ENCODE peak calls at places on chromosomes 6 and 20, in five cellular contexts. One of them, this sample, is unnamed.
A peak's percentile ranks its signal among the peaks of the same experiment; 100 is the strongest.

GRCh38 chr6:43476744-43477143 is 626 bp upstream of the TJAP1 start:
- DNase-seq in A549: no peak
- DNase-seq in spleen: no peak
- DNase-seq in Peyer's patch: no peak
- DNase-seq in breast epithelium: no peak
- DNase-seq in this sample: no peak

GRCh38 chr20:33415948-33416347 is 14.6 kb upstream of the CDK5RAP1 start:
- DNase-seq in spleen: no peak
- DNase-seq in A549: peak; percentile 38
- DNase-seq in Peyer's patch: peak; percentile 49
- DNase-seq in breast epithelium: no peak
- DNase-seq in this sample: peak; percentile 37

GRCh38 chr6:169725270-169726048 is 1.2 kb upstream of the PHF10 start:
- DNase-seq in breast epithelium: peak; percentile 25
- DNase-seq in Peyer's patch: peak; percentile 75
- DNase-seq in A549: peak; percentile 60
- DNase-seq in spleen: peak; percentile 82
- DNase-seq in this sample: peak; percentile 66

GRCh38 chr6:158402184-158402583 is 89.9 kb downstream of the TULP4 start:
- DNase-seq in Peyer's patch: no peak
- DNase-seq in spleen: no peak
- DNase-seq in breast epithelium: no peak
- DNase-seq in A549: no peak
- DNase-seq in this sample: no peak

GRCh38 chr6:147166360-147166944 is 37.8 kb upstream of the STXBP5 start:
- DNase-seq in Peyer's patch: no peak
- DNase-seq in A549: no peak
- DNase-seq in spleen: no peak
- DNase-seq in breast epithelium: no peak
- DNase-seq in this sample: no peak

GRCh38 chr20:1943267-1944002 is 48.2 kb downstream of the SIRPA start:
- DNase-seq in Peyer's patch: peak; percentile 84
- DNase-seq in breast epithelium: no peak
- DNase-seq in spleen: peak; percentile 60
- DNase-seq in A549: no peak
- DNase-seq in this sample: no peak

GRCh38 chr6:5125152-5126006 is 40.2 kb downstream of the PPP1R3G start:
- DNase-seq in breast epithelium: no peak
- DNase-seq in A549: no peak
- DNase-seq in spleen: no peak
- DNase-seq in Peyer's patch: no peak
- DNase-seq in this sample: no peak

GRCh38 chr6:127811939-127812338 is 88.9 kb downstream of the THEMIS start:
- DNase-seq in breast epithelium: no peak
- DNase-seq in Peyer's patch: no peak
- DNase-seq in A549: no peak
- DNase-seq in spleen: no peak
- DNase-seq in this sample: no peak

GRCh38 chr20:32672315-32672981 is 1.3 kb downstream of the C20orf203 start:
- DNase-seq in Peyer's patch: no peak
- DNase-seq in A549: no peak
- DNase-seq in breast epithelium: no peak
- DNase-seq in spleen: no peak
- DNase-seq in this sample: no peak

DNA sequence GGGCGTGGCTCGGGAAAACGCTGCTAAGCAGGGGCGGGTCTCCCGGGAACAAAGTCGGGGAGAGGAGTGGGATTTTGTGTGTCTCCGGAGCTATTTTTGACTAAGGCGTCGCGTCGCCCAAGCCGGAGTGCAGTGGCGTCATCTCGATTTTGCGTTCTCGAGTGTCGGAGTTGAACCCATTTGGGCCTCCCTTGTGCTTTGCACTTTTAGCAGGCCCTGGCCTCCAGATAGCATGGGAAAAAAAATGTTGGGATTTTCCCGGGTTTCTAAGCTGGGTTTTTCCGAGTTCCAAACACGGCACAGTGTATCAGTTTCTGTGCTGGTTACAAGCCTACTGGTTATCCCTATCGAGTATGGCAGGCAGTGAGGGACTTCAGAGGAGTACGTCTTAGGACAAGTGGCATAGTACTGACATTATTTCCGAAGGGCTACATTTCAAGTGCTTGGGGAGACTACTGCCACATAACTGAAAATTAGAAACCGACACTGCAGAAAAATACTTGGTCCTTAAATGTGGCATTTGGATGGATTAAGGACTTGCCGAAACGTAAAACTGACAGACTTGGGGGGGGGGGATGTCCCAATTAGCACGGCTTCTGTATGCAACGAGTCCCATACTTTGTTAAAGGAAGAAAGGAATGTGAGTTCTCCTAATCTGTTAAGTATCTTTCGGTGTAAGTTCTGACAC is 70.1 kb downstream of the HFE start:
- DNase-seq in spleen: peak; percentile 91
- DNase-seq in Peyer's patch: peak; percentile 85
- DNase-seq in breast epithelium: peak; percentile 63
- DNase-seq in A549: peak; percentile 30
- DNase-seq in this sample: peak; percentile 79
- TF ChIP-seq POLR2A in spleen: peak; percentile 88
- TF ChIP-seq POLR2A in Peyer's patch: peak; percentile 2
- TF ChIP-seq POLR2A in breast epithelium: peak; percentile 87
- TF ChIP-seq POLR2A in A549: peak; percentile 51
- TF ChIP-seq POLR2A in this sample: no peak

GRCh38 chr6:148524509-148524908 is 181.9 kb downstream of the SASH1 start:
- DNase-seq in A549: no peak
- DNase-seq in spleen: no peak
- DNase-seq in Peyer's patch: no peak
- DNase-seq in breast epithelium: no peak
- DNase-seq in this sample: no peak

GRCh38 chr6:148526145-148526544 is 183.5 kb downstream of the SASH1 start:
- DNase-seq in breast epithelium: no peak
- DNase-seq in Peyer's patch: no peak
- DNase-seq in A549: no peak
- DNase-seq in spleen: no peak
- DNase-seq in this sample: no peak

GRCh38 chr6:148523551-148523950 is 180.9 kb downstream of the SASH1 start:
- DNase-seq in breast epithelium: no peak
- DNase-seq in A549: no peak
- DNase-seq in spleen: no peak
- DNase-seq in Peyer's patch: no peak
- DNase-seq in this sample: no peak

GRCh38 chr6:148525453-148525852 is 182.8 kb downstream of the SASH1 start:
- DNase-seq in breast epithelium: no peak
- DNase-seq in A549: no peak
- DNase-seq in spleen: no peak
- DNase-seq in Peyer's patch: no peak
- DNase-seq in this sample: no peak

DNA sequence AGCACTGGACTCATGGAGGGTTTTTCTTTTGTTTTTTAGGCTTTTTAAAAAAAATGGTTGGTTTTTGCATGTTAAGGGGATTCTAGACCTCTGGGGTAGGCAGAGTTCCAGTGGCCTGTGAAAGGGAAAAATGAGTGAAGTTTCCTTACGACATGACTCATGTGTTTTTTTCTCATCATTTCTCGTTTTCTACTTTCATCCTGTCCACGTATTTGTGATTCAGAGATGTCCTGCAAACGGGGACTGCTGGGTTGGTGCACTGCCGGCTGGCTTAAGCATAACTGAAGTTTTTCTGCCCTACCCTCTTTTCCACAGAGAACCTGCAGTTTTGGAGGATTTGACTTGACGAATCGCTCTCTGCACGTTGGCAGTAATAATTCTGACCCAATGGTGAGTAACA is 182.3 kb downstream of the SASH1 start:
- DNase-seq in A549: no peak
- DNase-seq in spleen: no peak
- DNase-seq in breast epithelium: no peak
- DNase-seq in Peyer's patch: no peak
- DNase-seq in this sample: no peak
- H3K4me3 ChIP-seq in A549: no peak overlapping the region
- H3K4me3 ChIP-seq in spleen: no peak overlapping the region
- H3K4me3 ChIP-seq in breast epithelium: no peak overlapping the region
- H3K4me3 ChIP-seq in Peyer's patch: no peak overlapping the region
- H3K4me3 ChIP-seq in this sample: no peak overlapping the region

GRCh38 chr6:82363368-82364086 is at the start of gene TPBG:
- DNase-seq in A549: peak; percentile 46
- DNase-seq in Peyer's patch: peak; percentile 58
- DNase-seq in breast epithelium: peak; percentile 24
- DNase-seq in spleen: peak; percentile 73
- DNase-seq in this sample: peak; percentile 55

GRCh38 chr6:82362868-82363267 is 749 bp upstream of the TPBG start:
- DNase-seq in spleen: no peak
- DNase-seq in Peyer's patch: no peak
- DNase-seq in A549: no peak
- DNase-seq in breast epithelium: no peak
- DNase-seq in this sample: no peak

GRCh38 chr6:82362144-82362543 is 1.5 kb upstream of the TPBG start:
- DNase-seq in Peyer's patch: no peak
- DNase-seq in breast epithelium: no peak
- DNase-seq in spleen: no peak
- DNase-seq in A549: no peak
- DNase-seq in this sample: no peak

GRCh38 chr6:82365011-82365751 is 1.6 kb downstream of the TPBG start:
- DNase-seq in Peyer's patch: no peak
- DNase-seq in breast epithelium: no peak
- DNase-seq in A549: peak; percentile 28
- DNase-seq in spleen: peak; percentile 74
- DNase-seq in this sample: peak; percentile 22

GRCh38 chr6:82364087-82365010 is 732 bp downstream of the TPBG start:
- DNase-seq in A549: peak; percentile 44
- DNase-seq in Peyer's patch: peak; percentile 54
- DNase-seq in breast epithelium: peak; percentile 35
- DNase-seq in spleen: peak; percentile 76
- DNase-seq in this sample: peak; percentile 57
- H3K27ac ChIP-seq in A549: peak overlapping the region; percentile 98
- H3K27ac ChIP-seq in Peyer's patch: peak overlapping the region; percentile 68
- H3K27ac ChIP-seq in breast epithelium: peak overlapping the region; percentile 94
- H3K27ac ChIP-seq in spleen: peak overlapping the region; percentile 49
- H3K27ac ChIP-seq in this sample: peak overlapping the region; percentile 55

GRCh38 chr6:69801225-69801624 is 4.4 kb upstream of the LMBRD1 start:
- DNase-seq in spleen: no peak
- DNase-seq in Peyer's patch: no peak
- DNase-seq in A549: no peak
- DNase-seq in breast epithelium: no peak
- DNase-seq in this sample: no peak

GRCh38 chr6:69795469-69796080 is 1.2 kb downstream of the LMBRD1 start:
- DNase-seq in breast epithelium: no peak
- DNase-seq in Peyer's patch: no peak
- DNase-seq in A549: no peak
- DNase-seq in spleen: no peak
- DNase-seq in this sample: no peak

GRCh38 chr6:69796081-69796626 is 656 bp downstream of the LMBRD1 start:
- DNase-seq in breast epithelium: peak; percentile 66
- DNase-seq in A549: peak; percentile 5
- DNase-seq in Peyer's patch: peak; percentile 84
- DNase-seq in spleen: no peak
- DNase-seq in this sample: no peak

GRCh38 chr6:69792292-69792691 is 4.5 kb downstream of the LMBRD1 start:
- DNase-seq in A549: no peak
- DNase-seq in breast epithelium: peak; percentile 22
- DNase-seq in spleen: no peak
- DNase-seq in Peyer's patch: no peak
- DNase-seq in this sample: no peak

DNA sequence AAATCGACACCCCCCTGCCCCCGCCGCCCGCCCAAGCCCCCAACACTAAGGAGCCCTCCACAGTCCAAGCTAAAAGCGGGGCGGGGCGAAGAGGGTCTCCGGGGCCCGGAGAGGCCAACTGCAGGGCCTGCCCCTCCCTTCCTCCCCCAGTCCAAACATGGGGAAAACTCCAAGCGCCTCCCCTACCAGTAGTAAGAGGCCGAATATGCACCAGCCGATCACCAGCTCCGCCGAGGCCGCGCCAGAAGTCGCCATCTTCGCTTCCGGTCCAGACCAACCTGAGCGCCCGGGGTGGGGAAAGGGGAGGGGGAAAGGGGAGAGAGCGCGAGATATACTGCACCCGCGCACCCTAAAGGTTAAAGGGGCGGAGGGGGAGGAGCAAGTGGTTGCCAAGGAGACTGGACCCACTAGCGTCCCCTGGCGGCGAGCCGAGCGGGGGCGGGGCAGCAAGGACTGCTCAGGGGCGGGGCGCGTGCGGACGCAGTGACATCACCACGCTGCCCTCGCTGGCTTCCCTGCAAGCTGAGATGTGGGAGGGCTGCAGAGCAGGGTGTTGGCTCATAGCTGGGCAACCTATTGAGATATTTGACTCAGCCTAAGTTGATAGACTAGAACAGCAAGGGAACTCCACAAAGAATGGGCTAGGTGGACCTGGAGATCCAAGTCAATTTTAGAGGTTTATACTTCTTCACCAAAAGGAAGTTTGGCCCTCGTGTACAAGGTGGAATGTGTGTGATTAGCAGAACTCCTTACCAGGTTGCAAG is at the start of gene LMBRD1:
- DNase-seq in A549: peak; percentile 71
- DNase-seq in breast epithelium: peak; percentile 96
- DNase-seq in Peyer's patch: peak; percentile 99
- DNase-seq in spleen: peak; percentile 100
- DNase-seq in this sample: peak; percentile 99
- TF ChIP-seq POLR2A in A549: peak; percentile 11
- TF ChIP-seq POLR2A in breast epithelium: no peak
- TF ChIP-seq POLR2A in Peyer's patch: no peak
- TF ChIP-seq POLR2A in spleen: peak; percentile 11
- TF ChIP-seq POLR2A in this sample: no peak

GRCh38 chr6:136725124-136725523 is 67.2 kb downstream of the MAP3K5 start:
- DNase-seq in spleen: no peak
- DNase-seq in Peyer's patch: no peak
- DNase-seq in A549: no peak
- DNase-seq in breast epithelium: no peak
- DNase-seq in this sample: no peak
- H3K4me3 ChIP-seq in spleen: no peak overlapping the region
- H3K4me3 ChIP-seq in Peyer's patch: no peak overlapping the region
- H3K4me3 ChIP-seq in A549: no peak overlapping the region
- H3K4me3 ChIP-seq in breast epithelium: no peak overlapping the region
- H3K4me3 ChIP-seq in this sample: no peak overlapping the region